ENCODE peak calls at places on chromosomes 13 and 19, in nine cellular contexts. Z, N, V, C, O, Q, U, H and P are unnamed samples. For H3K4me1, the result is how much of the 10 kb centered on the place peaks cover.

GRCh38 chr19:45972081-45972943 is 1.4 kb downstream of the NOVA2 start:
- DNase-seq in Z (no peak), N (no peak), V (no peak), C (no peak), O (peak), Q (no peak), U (no peak), H (peak), P (no peak)

GRCh38 chr19:50817941-50818858 is 5.4 kb downstream of the KLK1 start:
- DNase-seq in Z (peak), N (no peak), V (no peak), C (peak), O (peak), Q (peak), U (no peak), H (peak), P (no peak)

GRCh38 chr13:25819856-25820530 is 231.8 kb downstream of the SHISA2 start:
- DNase-seq in Z (no peak), N (no peak), V (no peak), C (no peak), O (no peak), Q (no peak), U (no peak), H (no peak), P (no peak)

GRCh38 chr19:10417598-10418280 is 2.6 kb upstream of the PDE4A start:
- DNase-seq in Z (no peak), N (no peak), V (no peak), C (no peak), O (no peak), Q (no peak), U (no peak), H (no peak), P (no peak)

GRCh38 chr19:21604941-21605548 is 99.6 kb downstream of the ZNF429 start:
- DNase-seq in Z (no peak), N (no peak), V (peak), C (no peak), O (no peak), Q (no peak), U (peak), H (no peak), P (peak)

GRCh38 chr19:46133101-46133627 is 8.7 kb upstream of the IGFL3 start:
- DNase-seq in Z (no peak), N (peak), V (peak), C (no peak), O (no peak), Q (no peak), U (peak), H (no peak), P (peak)

GRCh38 chr19:45160870-45161714 is at the start of gene NKPD1:
- DNase-seq in Z (peak), N (no peak), V (no peak), C (no peak), O (no peak), Q (no peak), U (peak), H (no peak), P (no peak)

GRCh38 chr19:10259162-10259905 is 7.3 kb downstream of the MRPL4 start:
- DNase-seq in Z (peak), N (peak), V (peak), C (peak), O (peak), Q (no peak), U (peak), H (peak), P (peak)

GRCh38 chr19:50205681-50206138 is 2.3 kb downstream of the MYH14 start:
- DNase-seq in Z (peak), N (no peak), V (no peak), C (no peak), O (no peak), Q (no peak), U (peak), H (no peak), P (no peak)

GRCh38 chr13:59734393-59734792 is 429.3 kb downstream of the DIAPH3 start:
- DNase-seq in Z (no peak), N (no peak), V (no peak), C (no peak), O (no peak), Q (no peak), U (no peak), H (no peak), P (no peak)

GRCh38 chr13:28401303-28402056 is 93.4 kb downstream of the FLT1 start:
- DNase-seq in Z (no peak), N (peak), V (no peak), C (no peak), O (no peak), Q (no peak), U (no peak), H (no peak), P (no peak)

GRCh38 chr13:99220199-99220931 is 19.7 kb downstream of the UBAC2 start:
- DNase-seq in Z (no peak), N (no peak), V (no peak), C (no peak), O (no peak), Q (no peak), U (no peak), H (no peak), P (no peak)

GRCh38 chr13:70668293-70668692 is 560.0 kb upstream of the KLHL1 start:
- DNase-seq in Z (no peak), N (no peak), V (no peak), C (no peak), O (no peak), Q (no peak), U (no peak), H (no peak), P (no peak)

GRCh38 chr13:105655046-105655445 is 880.4 kb downstream of the EFNB2 start:
- DNase-seq in Z (no peak), N (peak), V (no peak), C (no peak), O (no peak), Q (no peak), U (no peak), H (no peak), P (no peak)

GRCh38 chr19:49017666-49018351 is 918 bp upstream of the LHB start:
- DNase-seq in Z (peak), N (peak), V (peak), C (peak), O (peak), Q (peak), U (no peak), H (peak), P (no peak)

GRCh38 chr13:40619479-40619814 is 47.0 kb downstream of the FOXO1 start:
- DNase-seq in Z (no peak), N (no peak), V (no peak), C (no peak), O (no peak), Q (no peak), U (no peak), H (no peak), P (no peak)

GRCh38 chr13:43511260-43511970 is 275.4 kb downstream of the ENOX1 start:
- DNase-seq in Z (no peak), N (no peak), V (no peak), C (no peak), O (no peak), Q (no peak), U (no peak), H (no peak), P (no peak)

GRCh38 chr19:8069116-8069973 is 16.8 kb downstream of the CCL25 start:
- DNase-seq in Z (no peak), N (no peak), V (no peak), C (no peak), O (peak), Q (no peak), U (no peak), H (no peak), P (no peak)

GRCh38 chr13:109158383-109158782 is 529.0 kb downstream of the MYO16 start:
- DNase-seq in Z (no peak), N (no peak), V (no peak), C (no peak), O (no peak), Q (no peak), U (no peak), H (no peak), P (no peak)

GRCh38 chr19:10010247-10010691 is at the start of gene COL5A3:
- DNase-seq in Z (peak), N (peak), V (peak), C (no peak), O (peak), Q (no peak), U (no peak), H (peak), P (peak)

GRCh38 chr13:20405691-20406090 is 120.0 kb downstream of the CRYL1 start:
- DNase-seq in Z (no peak), N (no peak), V (no peak), C (no peak), O (no peak), Q (no peak), U (no peak), H (no peak), P (no peak)

GRCh38 chr13:47287291-47287751 is 390.5 kb upstream of the HTR2A start:
- DNase-seq in Z (no peak), N (peak), V (no peak), C (no peak), O (no peak), Q (no peak), U (no peak), H (no peak), P (no peak)

GRCh38 chr19:33040994-33041827 is 23.5 kb downstream of the RHPN2 start:
- DNase-seq in Z (peak), N (no peak), V (no peak), C (no peak), O (no peak), Q (peak), U (no peak), H (no peak), P (no peak)

GRCh38 chr19:55147408-55148251 is 1.4 kb downstream of the TNNT1 start:
- DNase-seq in Z (no peak), N (no peak), V (peak), C (no peak), O (peak), Q (no peak), U (no peak), H (no peak), P (no peak)

GRCh38 chr13:89965252-89965651 is 1382.2 kb upstream of the MIR17HG start:
- DNase-seq in Z (no peak), N (no peak), V (no peak), C (no peak), O (no peak), Q (no peak), U (no peak), H (no peak), P (no peak)

GRCh38 chr13:91347212-91347995 is at the start of gene MIR17HG:
- DNase-seq in Z (peak), N (peak), V (peak), C (peak), O (peak), Q (peak), U (peak), H (peak), P (peak)
- TF ChIP-seq POLR2A in Z (peak), N (peak), V (peak), C (peak), O (no peak), Q (peak), U (no peak), H (no peak), P (peak)

GRCh38 chr13:114119196-114119595 is 13.2 kb downstream of the RASA3 start:
- DNase-seq in Z (no peak), N (peak), V (no peak), C (no peak), O (no peak), Q (peak), U (no peak), H (peak), P (peak)
- H3K4me1 ChIP-seq in Z (under half), N (under half), V (under half), C (half or more), O (half or more), Q (under half), U (under half), H (under half), P (under half)

GRCh38 chr13:51451134-51451466 is 1.7 kb downstream of the INTS6 start:
- DNase-seq in Z (no peak), N (no peak), V (no peak), C (no peak), O (no peak), Q (no peak), U (no peak), H (no peak), P (no peak)

GRCh38 chr13:51453959-51454703 is 1.3 kb upstream of the INTS6 start:
- DNase-seq in Z (no peak), N (peak), V (peak), C (peak), O (peak), Q (no peak), U (peak), H (peak), P (peak)

GRCh38 chr13:51453308-51453958 is 597 bp upstream of the INTS6 start:
- DNase-seq in Z (peak), N (no peak), V (no peak), C (peak), O (peak), Q (peak), U (no peak), H (peak), P (peak)

GRCh38 chr13:51452391-51453307 is at the start of gene INTS6:
- DNase-seq in Z (peak), N (peak), V (peak), C (peak), O (peak), Q (peak), U (peak), H (peak), P (peak)

GRCh38 chr13:51451467-51452390 is 1.1 kb downstream of the INTS6 start:
- DNase-seq in Z (peak), N (peak), V (peak), C (peak), O (peak), Q (peak), U (peak), H (peak), P (peak)
- TF ChIP-seq POLR2A in Z (peak), N (peak), V (peak), C (peak), O (peak), Q (peak), U (no peak), H (no peak), P (peak)

GRCh38 chr13:102771298-102772041 is 2.1 kb downstream of the TEX30 start:
- DNase-seq in Z (no peak), N (no peak), V (no peak), C (no peak), O (no peak), Q (no peak), U (no peak), H (no peak), P (no peak)
- H3K4me1 ChIP-seq in Z (under half), N (under half), V (under half), C (under half), O (under half), Q (under half), U (under half), H (under half), P (under half)

DNA sequence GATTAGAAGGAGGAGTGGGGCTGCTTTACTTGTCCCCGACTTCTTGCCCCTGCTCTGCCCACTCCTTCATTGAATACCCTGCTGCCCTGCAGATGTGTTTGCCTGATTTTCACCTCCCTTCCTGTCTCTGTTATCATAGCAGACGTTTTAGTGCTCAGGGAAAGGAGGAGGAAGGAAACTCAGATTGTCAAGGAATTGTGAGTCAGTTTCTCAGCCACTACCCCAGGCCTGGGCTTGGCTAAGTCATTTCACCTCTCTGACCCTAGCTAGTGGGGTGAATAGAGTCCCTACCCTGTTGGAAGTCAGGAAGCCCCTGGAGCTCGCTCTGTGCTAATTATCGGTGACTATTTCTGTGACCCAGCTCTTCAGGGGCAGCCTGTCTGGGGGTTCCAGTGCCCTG is 3.9 kb downstream of the BCKDHA start:
- DNase-seq in Z (no peak), N (no peak), V (no peak), C (no peak), O (no peak), Q (no peak), U (no peak), H (no peak), P (no peak)
- TF ChIP-seq POLR2A in Z (no peak), N (no peak), V (no peak), C (no peak), O (no peak), Q (no peak), U (no peak), H (no peak), P (no peak)

GRCh38 chr19:30880151-30880550 is 469.1 kb downstream of the TSHZ3 start:
- DNase-seq in Z (no peak), N (no peak), V (no peak), C (no peak), O (no peak), Q (no peak), U (no peak), H (no peak), P (no peak)

GRCh38 chr19:30882411-30883005 is 466.7 kb downstream of the TSHZ3 start:
- DNase-seq in Z (no peak), N (no peak), V (no peak), C (no peak), O (no peak), Q (no peak), U (no peak), H (no peak), P (no peak)

GRCh38 chr19:30880551-30880950 is 468.7 kb downstream of the TSHZ3 start:
- DNase-seq in Z (no peak), N (no peak), V (no peak), C (no peak), O (no peak), Q (no peak), U (no peak), H (no peak), P (no peak)

GRCh38 chr19:30881986-30882385 is 467.2 kb downstream of the TSHZ3 start:
- DNase-seq in Z (no peak), N (no peak), V (no peak), C (no peak), O (no peak), Q (no peak), U (no peak), H (no peak), P (no peak)

GRCh38 chr19:30881281-30881680 is 468.0 kb downstream of the TSHZ3 start:
- DNase-seq in Z (no peak), N (no peak), V (no peak), C (no peak), O (peak), Q (no peak), U (no peak), H (no peak), P (no peak)
- H3K4me1 ChIP-seq in Z (under half), N (under half), V (under half), C (under half), O (under half), Q (under half), U (under half), H (under half), P (under half)

DNA sequence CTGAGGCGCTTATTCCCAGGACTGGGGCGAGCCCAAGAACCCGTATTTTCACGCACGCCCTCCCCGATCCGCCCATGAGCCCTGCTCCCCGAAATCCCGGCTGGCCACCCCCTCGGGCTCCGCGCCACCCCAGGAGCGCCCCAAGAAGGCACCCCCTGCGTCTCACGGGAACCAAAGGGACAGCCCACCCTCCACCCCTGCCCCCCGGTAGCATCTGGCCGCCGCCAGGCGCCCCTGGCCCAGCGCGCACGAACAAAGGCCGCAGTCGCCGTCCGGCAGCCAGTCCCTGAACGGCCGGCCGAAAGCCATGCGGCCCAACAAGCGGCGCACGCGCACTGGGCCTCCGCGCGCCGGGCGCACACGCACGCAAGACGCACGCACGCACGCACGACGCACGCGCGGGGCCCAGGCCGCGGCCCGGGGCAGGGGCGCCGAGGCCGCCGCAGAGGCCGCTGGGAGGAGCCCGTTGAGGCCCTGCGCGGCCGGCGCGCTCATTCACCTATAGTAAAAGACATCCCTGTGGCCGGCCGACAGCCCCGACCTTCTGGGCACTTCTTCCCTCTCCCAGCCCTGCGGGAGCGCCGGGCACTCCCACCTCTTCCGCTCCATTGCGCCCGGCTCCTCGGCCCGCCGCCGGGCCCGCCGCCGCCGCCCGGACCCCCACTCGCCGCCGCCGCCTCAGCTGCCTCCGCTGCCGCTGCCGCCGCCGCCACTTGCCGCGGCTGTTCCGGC is 476 bp downstream of the MBD3 start:
- DNase-seq in Z (peak), N (peak), V (peak), C (peak), O (peak), Q (peak), U (peak), H (peak), P (peak)
- TF ChIP-seq POLR2A in Z (peak), N (peak), V (peak), C (peak), O (peak), Q (peak), U (no peak), H (no peak), P (peak)

DNA sequence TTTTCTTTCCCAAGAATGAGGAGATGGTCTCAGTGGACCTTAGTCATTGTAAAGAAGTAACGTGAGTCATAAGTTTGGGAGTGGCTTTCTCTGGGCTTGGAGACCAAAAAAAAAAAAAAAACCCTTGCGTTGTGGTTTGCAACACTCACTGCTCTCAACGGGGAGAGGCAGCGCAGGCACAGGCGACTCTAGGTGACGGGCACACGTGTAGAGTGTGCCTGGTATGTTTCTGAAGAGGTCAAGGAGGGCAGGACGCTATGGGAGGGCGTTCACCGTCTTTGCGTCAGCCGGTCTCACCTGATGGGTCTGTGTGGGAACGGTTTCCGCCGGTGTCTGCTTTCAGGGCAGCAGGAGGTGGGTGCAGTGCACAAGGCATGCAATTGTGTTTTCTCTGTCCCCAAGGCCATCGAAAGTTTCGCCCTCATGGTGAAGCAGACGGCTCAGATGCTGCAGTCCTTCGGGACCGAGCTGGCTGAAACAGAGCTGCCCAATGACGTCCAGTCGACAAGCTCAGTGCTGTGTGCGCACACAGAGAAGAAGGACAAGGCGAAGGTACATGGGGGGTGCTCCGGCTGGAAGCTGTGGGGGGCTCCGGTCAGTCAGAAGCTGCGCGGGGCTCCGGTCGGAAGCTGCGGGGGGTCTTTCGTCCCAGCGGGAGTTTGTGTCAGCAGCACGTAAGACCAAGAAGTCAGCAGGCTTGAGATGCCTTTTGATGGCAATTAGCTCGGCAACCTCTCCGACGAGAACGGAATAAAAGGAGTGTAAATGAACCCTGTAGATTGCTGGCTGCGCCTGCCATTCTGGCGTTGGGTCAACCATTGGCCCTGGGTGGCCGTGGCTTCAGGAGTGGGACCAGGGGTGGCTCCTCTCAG is 40.8 kb upstream of the F7 start:
- DNase-seq in Z (no peak), N (peak), V (no peak), C (peak), O (peak), Q (peak), U (no peak), H (peak), P (no peak)
- H3K4me1 ChIP-seq in Z (under half), N (under half), V (under half), C (under half), O (under half), Q (under half), U (under half), H (under half), P (under half)